ENCODE peak calls at places on chromosomes 1 and 21, in nine cellular contexts. H is naive B cell; Y is NCI-H446 treated with DMSO at 0.1 percent for 48 hours; G is colonic mucosa; O is NCI-H748 treated with DMSO at 0.1 percent for 48 hours; X is HS-5; L is activated T-cell treated with anti-CD3 and anti-CD28 coated beads, Interleukin-2, amount 50 U/mL, for 4 hours; Q is stimulated activated CD4-positive, alpha-beta T cell treated with anti-CD3 and anti-CD28 coated beads, TNF-alpha, amount 100 ng/mL, for 1 hour; R is AML-193. E is an unnamed sample.

GRCh38 chr1:35707253-35708178 is 11.2 kb downstream of the C1orf216 start:
- DNase-seq in H (no peak), Y (no peak), G (peak; percentile 30), O (no peak), X (no peak), L (peak; percentile 37), Q (no peak), R (no peak), E (no peak)

GRCh38 chr1:199463521-199464127 is 563.9 kb upstream of the NR5A2 start:
- DNase-seq in H (peak; percentile 12), Y (peak; percentile 73), G (peak; percentile 24), O (peak; percentile 20), X (peak; percentile 5), L (no peak), Q (no peak), R (peak; percentile 62), E (peak; percentile 33)

GRCh38 chr1:1082239-1083180 is 8.4 kb upstream of the RNF223 start:
- DNase-seq in H (no peak), Y (no peak), G (no peak), O (no peak), X (no peak), L (peak; percentile 4), Q (no peak), R (no peak), E (no peak)

GRCh38 chr1:200038987-200039848 is 11.7 kb downstream of the NR5A2 start:
- DNase-seq in H (no peak), Y (no peak), G (peak; percentile 61), O (no peak), X (no peak), L (no peak), Q (no peak), R (peak; percentile 13), E (no peak)

GRCh38 chr1:39122056-39122455 is 82.4 kb upstream of the MACF1 start:
- DNase-seq in H (no peak), Y (no peak), G (no peak), O (no peak), X (no peak), L (no peak), Q (no peak), R (no peak), E (no peak)

GRCh38 chr1:101474039-101474665 is 237.3 kb downstream of the S1PR1 start:
- DNase-seq in H (no peak), Y (peak; percentile 19), G (no peak), O (peak; percentile 66), X (no peak), L (no peak), Q (no peak), R (peak; percentile 35), E (no peak)

GRCh38 chr1:111604931-111605330 is 14.7 kb upstream of the RAP1A start:
- DNase-seq in H (no peak), Y (no peak), G (no peak), O (no peak), X (peak; percentile 66), L (no peak), Q (no peak), R (no peak), E (peak; percentile 57)

GRCh38 chr1:219422811-219423598 is 189.9 kb downstream of the ZC3H11B start:
- DNase-seq in H (no peak), Y (no peak), G (no peak), O (no peak), X (peak; percentile 31), L (no peak), Q (no peak), R (no peak), E (no peak)

GRCh38 chr1:156816561-156817328 is at the start of gene SH2D2A:
- DNase-seq in H (peak; percentile 69), Y (no peak), G (peak; percentile 50), O (no peak), X (no peak), L (peak; percentile 95), Q (peak; percentile 77), R (peak; percentile 4), E (no peak)

GRCh38 chr1:205842177-205842576 is 7.8 kb downstream of the PM20D1 start:
- DNase-seq in H (no peak), Y (no peak), G (no peak), O (no peak), X (no peak), L (no peak), Q (no peak), R (no peak), E (no peak)

GRCh38 chr1:111742938-111743549 is 3.8 kb upstream of the INKA2 start:
- DNase-seq in H (no peak), Y (no peak), G (no peak), O (no peak), X (no peak), L (no peak), Q (no peak), R (no peak), E (no peak)

GRCh38 chr21:41241341-41241740 is 73.4 kb downstream of the BACE2 start:
- DNase-seq in H (no peak), Y (no peak), G (peak; percentile 13), O (no peak), X (no peak), L (no peak), Q (no peak), R (no peak), E (no peak)

GRCh38 chr1:57302812-57303607 is 120.8 kb downstream of the DAB1 start:
- DNase-seq in H (no peak), Y (no peak), G (no peak), O (no peak), X (no peak), L (no peak), Q (no peak), R (no peak), E (no peak)

GRCh38 chr1:40976952-40977690 is 2.4 kb upstream of the CTPS1 start:
- DNase-seq in H (no peak), Y (no peak), G (no peak), O (no peak), X (no peak), L (no peak), Q (no peak), R (no peak), E (peak; percentile 96)

GRCh38 chr1:230101556-230101955 is 34.5 kb downstream of the GALNT2 start:
- DNase-seq in H (no peak), Y (no peak), G (no peak), O (no peak), X (no peak), L (no peak), Q (no peak), R (no peak), E (no peak)

GRCh38 chr1:107140703-107141490 is at the start of gene NTNG1:
- DNase-seq in H (peak; percentile 38), Y (peak; percentile 46), G (peak; percentile 24), O (no peak), X (peak; percentile 31), L (peak; percentile 17), Q (peak; percentile 1), R (no peak), E (no peak)

GRCh38 chr1:87362834-87363426 is 34.2 kb downstream of the LMO4 start:
- DNase-seq in H (no peak), Y (no peak), G (no peak), O (no peak), X (peak; percentile 35), L (no peak), Q (no peak), R (no peak), E (peak; percentile 53)

GRCh38 chr1:209805341-209805781 is 581 bp downstream of the IRF6 start:
- DNase-seq in H (no peak), Y (no peak), G (peak; percentile 65), O (no peak), X (no peak), L (no peak), Q (no peak), R (no peak), E (no peak)

GRCh38 chr1:202189012-202189790 is 4.4 kb upstream of the LGR6 start:
- DNase-seq in H (peak; percentile 70), Y (no peak), G (peak; percentile 83), O (no peak), X (no peak), L (peak; percentile 78), Q (peak; percentile 76), R (peak; percentile 48), E (no peak)

GRCh38 chr1:188709146-188709545 is 1768.5 kb downstream of the BRINP3 start:
- DNase-seq in H (no peak), Y (no peak), G (no peak), O (peak; percentile 51), X (no peak), L (no peak), Q (no peak), R (no peak), E (no peak)

GRCh38 chr1:12495725-12496124 is 122.3 kb downstream of the DHRS3 start:
- DNase-seq in H (no peak), Y (no peak), G (no peak), O (no peak), X (no peak), L (no peak), Q (no peak), R (no peak), E (no peak)

GRCh38 chr1:116514708-116515525 is 55.9 kb downstream of the CD58 start:
- DNase-seq in H (peak; percentile 46), Y (no peak), G (no peak), O (no peak), X (no peak), L (peak; percentile 39), Q (no peak), R (peak; percentile 99), E (no peak)

GRCh38 chr1:228085287-228085926 is 2.9 kb downstream of the ARF1 start:
- DNase-seq in H (no peak), Y (no peak), G (peak; percentile 68), O (no peak), X (peak; percentile 75), L (no peak), Q (no peak), R (peak; percentile 22), E (no peak)

GRCh38 chr1:109478806-109479205 is 4.9 kb upstream of the ATXN7L2 start:
- DNase-seq in H (no peak), Y (no peak), G (peak; percentile 58), O (no peak), X (no peak), L (no peak), Q (no peak), R (no peak), E (no peak)

GRCh38 chr1:61491497-61491896 is 233.4 kb downstream of the TM2D1 start:
- DNase-seq in H (no peak), Y (no peak), G (no peak), O (no peak), X (no peak), L (no peak), Q (no peak), R (no peak), E (no peak)

GRCh38 chr1:11931845-11932244 is 2.7 kb upstream of the PLOD1 start:
- DNase-seq in H (no peak), Y (no peak), G (no peak), O (no peak), X (no peak), L (no peak), Q (no peak), R (no peak), E (no peak)

E was measured in HS-27A.